ENCODE peak calls at places on chromosomes 3 and 15, in eight cellular contexts. O is suprapubic skin; K is NCI-H2029 treated with DMSO at 0.1 percent for 48 hours; G is body of pancreas; D is stimulated activated CD4-positive, alpha-beta T cell treated with anti-CD3 and anti-CD28 coated beads, Interleukin-2, amount 100 ng/mL, for 48 hours; E is A673; C is globus pallidus; Y is neural crest cell. B is an unnamed sample.

GRCh38 chr15:80450811-80451321 is 46.7 kb downstream of the ARNT2 start:
- DNase-seq in C (no peak), Y (no peak), G (no peak), K (no peak), O (no peak), D (no peak), E (peak; percentile 62), B (peak; percentile 73)

GRCh38 chr15:56629133-56629532 is 104.2 kb downstream of the ZNF280D start:
- DNase-seq in O (no peak), D (no peak), Y (no peak), E (no peak), K (no peak), G (no peak), C (no peak), B (peak; percentile 17)

GRCh38 chr15:89666147-89666857 is 11.0 kb upstream of the KIF7 start:
- DNase-seq in E (no peak), K (no peak), Y (no peak), G (no peak), C (no peak), O (no peak), D (no peak), B (peak; percentile 15)

GRCh38 chr3:184825456-184825855 is 13.5 kb downstream of the VPS8 start:
- DNase-seq in K (no peak), D (no peak), G (no peak), E (no peak), Y (no peak), O (no peak), C (no peak), B (no peak)

GRCh38 chr15:52436971-52437370 is 91.7 kb downstream of the MYO5A start:
- DNase-seq in G (no peak), O (no peak), K (no peak), C (no peak), D (no peak), E (no peak), Y (no peak), B (no peak)

GRCh38 chr15:96333194-96334016 is 2.9 kb downstream of the NR2F2 start:
- DNase-seq in E (peak; percentile 49), D (no peak), G (peak; percentile 55), K (no peak), C (no peak), Y (no peak), O (peak; percentile 71), B (no peak)

GRCh38 chr15:39530446-39531342 is 50.2 kb upstream of the THBS1 start:
- DNase-seq in Y (no peak), O (no peak), C (no peak), K (no peak), E (no peak), G (peak; percentile 19), D (no peak), B (peak; percentile 94)

GRCh38 chr15:52115598-52116427 is 3.2 kb upstream of the BCL2L10 start:
- DNase-seq in G (peak; percentile 79), O (no peak), D (no peak), C (no peak), E (no peak), Y (no peak), K (no peak), B (no peak)

GRCh38 chr3:17442332-17443049 is 299.9 kb downstream of the TBC1D5 start:
- DNase-seq in G (no peak), K (no peak), D (no peak), E (no peak), C (no peak), O (no peak), Y (no peak), B (no peak)

GRCh38 chr3:36900474-36901443 is 44.1 kb downstream of the TRANK1 start:
- DNase-seq in D (no peak), G (no peak), C (no peak), K (no peak), Y (no peak), O (no peak), E (no peak), B (no peak)

GRCh38 chr3:50208677-50209344 is 3.7 kb downstream of the SLC38A3 start:
- DNase-seq in K (no peak), D (no peak), Y (no peak), E (no peak), C (no peak), O (no peak), G (no peak), B (no peak)

GRCh38 chr3:9690451-9691450 is 12.9 kb upstream of the CPNE9 start:
- DNase-seq in E (no peak), K (no peak), D (no peak), O (no peak), Y (no peak), C (peak; percentile 15), G (no peak), B (no peak)

GRCh38 chr3:3069723-3070122 is 40.5 kb downstream of the IL5RA start:
- DNase-seq in Y (no peak), K (no peak), C (no peak), D (no peak), E (no peak), O (no peak), G (no peak), B (no peak)

GRCh38 chr3:66609660-66610547 is 109.1 kb upstream of the LRIG1 start:
- DNase-seq in O (no peak), D (no peak), K (peak; percentile 30), Y (no peak), C (peak; percentile 45), G (peak; percentile 58), E (peak; percentile 93), B (no peak)

GRCh38 chr3:86180696-86181095 is 810.3 kb downstream of the VGLL3 start:
- DNase-seq in G (no peak), D (no peak), Y (no peak), E (peak; percentile 23), C (peak; percentile 14), K (no peak), O (no peak), B (no peak)

GRCh38 chr3:127171320-127171719 is 21.6 kb upstream of the PRR23E start:
- DNase-seq in C (no peak), E (no peak), Y (no peak), K (no peak), O (no peak), D (no peak), G (no peak), B (no peak)

GRCh38 chr3:12807960-12808359 is 11.5 kb downstream of the CAND2 start:
- DNase-seq in G (no peak), E (no peak), C (no peak), Y (no peak), K (no peak), D (no peak), O (no peak), B (no peak)

GRCh38 chr15:77012868-77013267 is 17.9 kb downstream of the PSTPIP1 start:
- DNase-seq in C (no peak), Y (no peak), D (no peak), O (no peak), G (no peak), K (no peak), E (no peak), B (no peak)

GRCh38 chr3:82390868-82391267 is 629.4 kb upstream of the GBE1 start:
- DNase-seq in E (no peak), G (no peak), C (no peak), Y (no peak), D (no peak), O (no peak), K (no peak), B (no peak)

GRCh38 chr3:160112481-160112880 is 112.7 kb upstream of the C3orf80 start:
- DNase-seq in C (no peak), K (no peak), D (no peak), G (no peak), E (no peak), Y (no peak), O (no peak), B (no peak)

GRCh38 chr3:126118591-126118990 is 34.7 kb upstream of the SLC41A3 start:
- DNase-seq in C (no peak), E (no peak), G (no peak), D (no peak), O (peak; percentile 47), Y (no peak), K (no peak), B (no peak)

GRCh38 chr3:158788446-158788845 is 13.4 kb upstream of the MFSD1 start:
- DNase-seq in Y (no peak), C (no peak), E (no peak), G (no peak), O (no peak), D (no peak), K (no peak), B (no peak)

GRCh38 chr15:74396445-74397238 is 29.2 kb upstream of the CYP11A1 start:
- DNase-seq in D (no peak), O (no peak), Y (no peak), C (peak; percentile 55), K (no peak), E (no peak), G (no peak), B (peak; percentile 95)

GRCh38 chr3:108014943-108015342 is 75.9 kb downstream of the CD47 start:
- DNase-seq in D (no peak), G (no peak), Y (no peak), O (no peak), E (no peak), K (no peak), C (no peak), B (no peak)

GRCh38 chr3:5294360-5294759 is 106.9 kb downstream of the EDEM1 start:
- DNase-seq in C (no peak), G (no peak), E (no peak), Y (no peak), O (no peak), K (no peak), D (no peak), B (peak; percentile 91)

GRCh38 chr15:57591822-57592367 is at the start of gene MYZAP:
- DNase-seq in O (peak; percentile 71), C (peak; percentile 19), Y (peak; percentile 6), E (peak; percentile 43), D (peak; percentile 40), K (no peak), G (peak; percentile 81), B (peak; percentile 81)

GRCh38 chr3:154970796-154971195 is 109.3 kb upstream of the MME start:
- DNase-seq in E (no peak), Y (no peak), G (no peak), D (no peak), C (no peak), O (no peak), K (no peak), B (no peak)

GRCh38 chr15:70722266-70723123 is 40.9 kb downstream of the UACA start:
- DNase-seq in K (no peak), O (no peak), C (peak; percentile 57), E (peak; percentile 62), D (no peak), G (no peak), Y (no peak), B (peak; percentile 78)

GRCh38 chr3:27914199-27914598 is 192.1 kb upstream of the EOMES start:
- DNase-seq in G (peak; percentile 7), E (peak; percentile 34), C (no peak), Y (no peak), K (no peak), O (no peak), D (no peak), B (peak; percentile 20)

GRCh38 chr3:134211797-134212196 is 38.9 kb downstream of the RYK start:
- DNase-seq in Y (peak; percentile 36), C (no peak), K (peak; percentile 17), D (no peak), E (peak; percentile 52), O (no peak), G (no peak), B (peak; percentile 60)

GRCh38 chr15:58258501-58259274 is 120.5 kb downstream of the AQP9 start:
- DNase-seq in D (no peak), O (no peak), C (no peak), E (peak; percentile 18), Y (no peak), G (no peak), K (no peak), B (no peak)

GRCh38 chr15:59160880-59161593 is 45.6 kb upstream of the LDHAL6B start:
- DNase-seq in K (peak; percentile 11), D (peak; percentile 17), O (no peak), C (no peak), Y (peak; percentile 8), G (no peak), E (peak; percentile 24), B (peak; percentile 24)

GRCh38 chr3:9183811-9184463 is 65.5 kb downstream of the SRGAP3 start:
- DNase-seq in Y (peak; percentile 51), K (no peak), G (no peak), D (no peak), C (peak; percentile 77), E (no peak), O (peak; percentile 2), B (no peak)

GRCh38 chr3:197216169-197216860 is 82.1 kb downstream of the DLG1 start:
- DNase-seq in D (no peak), O (no peak), K (no peak), Y (no peak), C (no peak), G (no peak), E (no peak), B (no peak)